ENCODE peak calls at places on chromosomes 3 and 15, in six cellular contexts. M, L, O, V, H and W are unnamed samples.

GRCh38 chr15:89766357-89767311 is 9.5 kb upstream of the MESP2 start:
- DNase-seq in V (no peak), M (no peak), L (no peak), O (peak; percentile 53), H (no peak), W (no peak)

GRCh38 chr15:43903864-43904290 is 77.1 kb downstream of the WDR76 start:
- DNase-seq in L (no peak), M (peak; percentile 58), H (peak; percentile 87), V (peak; percentile 69), O (peak; percentile 87), W (no peak)

GRCh38 chr3:46417841-46418611 is 11.0 kb downstream of the CCRL2 start:
- DNase-seq in L (no peak), V (no peak), O (no peak), H (peak; percentile 46), M (no peak), W (no peak)

GRCh38 chr15:101579766-101580165 is 72.4 kb downstream of the TM2D3 start:
- DNase-seq in H (no peak), M (peak; percentile 26), V (no peak), L (no peak), O (peak; percentile 91), W (no peak)

GRCh38 chr15:50800715-50801114 is 35.2 kb upstream of the SPPL2A start:
- DNase-seq in M (no peak), O (no peak), H (no peak), L (no peak), V (no peak), W (no peak)

GRCh38 chr3:133930341-133930933 is 34.8 kb upstream of the RAB6B start:
- DNase-seq in L (no peak), M (peak; percentile 81), O (peak; percentile 94), V (no peak), H (no peak), W (peak; percentile 47)

GRCh38 chr3:13123765-13124164 is 50.5 kb upstream of the IQSEC1 start:
- DNase-seq in L (no peak), O (no peak), V (no peak), H (no peak), M (no peak), W (no peak)

GRCh38 chr15:95898746-95899145 is 431.8 kb upstream of the NR2F2 start:
- DNase-seq in L (no peak), M (no peak), V (no peak), O (no peak), H (no peak), W (no peak)

GRCh38 chr3:12024959-12025570 is 20.9 kb downstream of the SYN2 start:
- DNase-seq in M (no peak), L (no peak), V (no peak), O (no peak), H (no peak), W (no peak)

GRCh38 chr15:96977886-96978285 is 647.4 kb downstream of the NR2F2 start:
- DNase-seq in H (no peak), L (no peak), O (no peak), M (no peak), V (no peak), W (no peak)

GRCh38 chr3:113331187-113331586 is 110.1 kb downstream of the CFAP44 start:
- DNase-seq in V (no peak), O (no peak), M (no peak), L (no peak), H (no peak), W (no peak)

GRCh38 chr3:81173514-81173913 is 587.9 kb downstream of the GBE1 start:
- DNase-seq in L (no peak), V (no peak), M (no peak), O (no peak), H (peak; percentile 25), W (no peak)

GRCh38 chr15:95715919-95716318 is 614.6 kb upstream of the NR2F2 start:
- DNase-seq in H (no peak), M (no peak), O (no peak), V (no peak), L (no peak), W (no peak)

GRCh38 chr3:171783086-171783485 is 27.2 kb downstream of the PLD1 start:
- DNase-seq in V (no peak), O (peak; percentile 65), H (no peak), M (peak; percentile 45), L (no peak), W (no peak)

DNA sequence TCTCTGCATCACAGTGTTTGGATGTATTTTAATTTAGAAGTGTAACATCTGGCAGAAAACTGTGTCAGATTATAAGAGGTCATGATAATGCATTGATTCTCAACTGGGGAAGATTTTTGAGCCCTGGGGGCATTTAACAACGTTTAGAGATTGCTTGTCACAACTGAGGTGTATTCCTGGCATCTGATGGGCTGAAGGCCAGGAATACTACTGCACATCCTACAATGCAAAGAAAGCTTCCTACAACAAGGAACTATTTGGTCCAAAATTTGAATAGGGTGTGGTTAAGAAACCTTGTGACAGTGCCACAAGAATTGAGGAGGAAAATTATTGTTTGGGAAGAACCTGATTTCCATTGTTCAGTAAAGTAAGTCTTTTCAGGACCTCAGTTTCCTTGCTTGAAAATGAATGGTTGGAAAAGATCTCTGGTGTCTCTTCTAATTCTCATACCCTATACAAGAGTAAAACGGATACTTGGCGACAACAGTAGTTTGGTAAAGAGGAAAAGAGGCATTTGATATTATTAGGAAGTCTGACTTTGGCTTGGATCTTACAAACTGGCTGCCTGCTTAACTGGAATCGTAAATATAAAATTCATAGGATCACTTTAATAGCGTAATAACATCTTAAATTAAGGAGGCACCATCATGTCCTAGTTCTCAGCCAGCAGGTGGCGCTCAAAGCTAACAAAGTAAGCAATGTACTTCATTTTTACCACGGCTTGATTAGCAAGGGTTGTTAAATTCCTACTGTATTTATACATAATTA is 4.3 kb downstream of the DAZL start:
- DNase-seq in V (peak; percentile 56), L (no peak), O (peak; percentile 94), M (peak; percentile 81), H (peak; percentile 56), W (peak; percentile 69)
- TF ChIP-seq CTCF in V (peak; percentile 97), L (peak; percentile 64), O (peak; percentile 76), M (peak; percentile 88), H (peak; percentile 93), W (peak; percentile 75)

DNA sequence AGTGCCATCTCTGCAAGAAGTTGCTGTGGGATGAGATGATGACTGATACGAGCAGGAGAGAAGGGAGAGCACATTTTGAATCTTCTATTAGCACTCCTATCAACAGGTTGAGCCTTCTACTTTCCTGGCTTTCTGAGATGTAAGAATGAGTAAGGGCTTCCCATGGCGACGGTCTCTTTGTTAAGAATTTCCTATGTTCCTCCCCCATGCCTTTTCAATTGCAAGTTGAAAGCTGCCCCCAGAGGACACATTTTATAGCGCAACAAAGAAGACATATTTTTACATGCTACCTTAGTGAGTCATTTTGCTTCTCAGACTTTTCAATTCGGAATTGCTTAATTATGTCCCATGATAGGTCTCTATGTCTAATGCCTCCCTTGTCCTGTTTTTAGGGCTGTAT is 71.3 kb upstream of the LRTM1 start:
- DNase-seq in O (peak; percentile 88), L (no peak), H (peak; percentile 60), V (no peak), M (peak; percentile 86), W (no peak)
- TF ChIP-seq CTCF in O (peak; percentile 64), L (no peak), H (peak; percentile 61), V (peak; percentile 43), M (peak; percentile 54), W (peak; percentile 15)

GRCh38 chr3:49358217-49358883 is at the start of gene GPX1:
- DNase-seq in M (peak; percentile 94), O (peak; percentile 94), H (peak; percentile 97), L (peak; percentile 80), V (peak; percentile 85), W (peak; percentile 94)
- TF ChIP-seq CTCF in M (no peak), O (no peak), H (no peak), L (no peak), V (no peak), W (no peak)

GRCh38 chr3:188526057-188526456 is 372.1 kb downstream of the LPP start:
- DNase-seq in V (no peak), O (no peak), L (no peak), M (peak; percentile 14), H (no peak), W (no peak)
- TF ChIP-seq CTCF in V (no peak), O (no peak), L (no peak), M (no peak), H (no peak), W (no peak)

GRCh38 chr3:129996073-129996472 is 21.6 kb downstream of the TRH start:
- DNase-seq in L (no peak), V (no peak), M (no peak), O (no peak), H (no peak), W (no peak)

GRCh38 chr3:129988429-129988828 is 13.9 kb downstream of the TRH start:
- DNase-seq in L (no peak), V (no peak), O (no peak), M (no peak), H (no peak), W (no peak)

GRCh38 chr3:129994883-129995559 is 20.5 kb downstream of the TRH start:
- DNase-seq in H (no peak), V (no peak), M (no peak), L (no peak), O (no peak), W (no peak)

GRCh38 chr3:129989391-129989790 is 14.9 kb downstream of the TRH start:
- DNase-seq in M (no peak), L (no peak), O (no peak), V (no peak), H (no peak), W (no peak)

DNA sequence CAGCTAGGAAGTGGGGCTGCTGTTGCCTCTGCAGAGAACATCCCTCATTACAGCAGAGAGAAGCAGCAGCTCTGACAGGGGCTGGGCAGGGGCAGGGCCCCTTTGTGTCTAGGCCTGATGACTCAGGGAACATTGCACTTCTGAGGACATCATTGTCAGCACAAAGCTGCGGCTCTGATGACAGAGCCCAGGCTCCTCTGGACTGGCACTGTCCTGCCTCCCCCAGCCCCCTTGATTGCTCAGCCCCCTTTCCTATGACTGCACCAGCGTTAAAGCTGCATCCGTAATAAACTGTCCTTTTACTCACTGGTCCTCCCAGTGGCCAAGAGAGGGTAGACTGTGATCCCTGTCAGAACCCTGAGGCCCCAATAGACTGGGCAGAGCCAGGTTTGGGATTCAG is 18.3 kb downstream of the TRH start:
- DNase-seq in V (no peak), L (no peak), H (peak; percentile 47), M (no peak), O (peak; percentile 93), W (no peak)
- TF ChIP-seq CTCF in V (peak; percentile 50), L (no peak), H (peak; percentile 58), M (peak; percentile 37), O (peak; percentile 51), W (peak; percentile 23)

GRCh38 chr3:51371943-51372557 is 13.0 kb upstream of the MANF start:
- DNase-seq in M (peak; percentile 76), V (peak; percentile 56), L (no peak), H (peak; percentile 52), O (peak; percentile 67), W (peak; percentile 46)
- TF ChIP-seq CTCF in M (peak; percentile 87), V (peak; percentile 88), L (peak; percentile 11), H (peak; percentile 87), O (peak; percentile 79), W (peak; percentile 84)

GRCh38 chr3:15527031-15527459 is 5.5 kb upstream of the COLQ start:
- DNase-seq in M (peak; percentile 30), V (peak; percentile 12), O (no peak), H (peak; percentile 90), L (no peak), W (no peak)
- TF ChIP-seq CTCF in M (no peak), V (peak; percentile 49), O (peak; percentile 21), H (peak; percentile 77), L (no peak), W (peak; percentile 14)

GRCh38 chr15:25683911-25684310 is 179.2 kb downstream of the ATP10A start:
- DNase-seq in V (no peak), L (no peak), M (no peak), H (no peak), O (peak; percentile 32), W (no peak)
- TF ChIP-seq CTCF in V (no peak), L (no peak), M (no peak), H (peak; percentile 58), O (no peak), W (no peak)